ENCODE peak calls at places on chromosomes 3 and 15, in six cellular contexts. F, U, A, Y, L and X are unnamed samples. For H3K27me3, the result is how much of the 10 kb centered on the place peaks cover.

GRCh38 chr3:45599984-45600650 is 5.6 kb downstream of the LIMD1 start:
- DNase-seq in U (no peak), Y (no peak), A (peak), F (no peak), L (no peak), X (no peak)

GRCh38 chr3:152071924-152072323 is 196.8 kb upstream of the MBNL1 start:
- DNase-seq in A (no peak), Y (no peak), U (no peak), L (no peak), F (no peak), X (peak)

GRCh38 chr3:185658504-185658912 is 72.4 kb downstream of the SENP2 start:
- DNase-seq in F (peak), Y (peak), L (peak), U (peak), A (no peak), X (no peak)

GRCh38 chr3:35932995-35933394 is 293.7 kb downstream of the ARPP21 start:
- DNase-seq in U (no peak), Y (no peak), L (no peak), A (no peak), F (no peak), X (no peak)

GRCh38 chr3:53703630-53704362 is 142.4 kb downstream of the CHDH start:
- DNase-seq in U (no peak), Y (no peak), L (no peak), F (no peak), A (no peak), X (no peak)

GRCh38 chr15:48389701-48390143 is 58.5 kb downstream of the DUT start:
- DNase-seq in A (no peak), L (no peak), Y (no peak), F (no peak), U (no peak), X (no peak)

GRCh38 chr3:118966700-118967099 is 67.9 kb downstream of the IGSF11 start:
- DNase-seq in A (no peak), U (no peak), F (no peak), L (no peak), Y (no peak), X (no peak)

GRCh38 chr15:52255935-52256334 is 39.7 kb downstream of the MYO5C start:
- DNase-seq in A (no peak), U (no peak), L (no peak), Y (no peak), F (no peak), X (no peak)

GRCh38 chr15:26838742-26839460 is 28.0 kb upstream of the GABRA5 start:
- DNase-seq in F (no peak), L (no peak), U (no peak), Y (no peak), A (no peak), X (no peak)

GRCh38 chr3:132598181-132598580 is 1.1 kb downstream of the ACKR4 start:
- DNase-seq in L (no peak), A (no peak), F (no peak), U (no peak), Y (no peak), X (no peak)

GRCh38 chr3:192819001-192819569 is 91.7 kb upstream of the FGF12 start:
- DNase-seq in L (no peak), Y (no peak), A (no peak), U (no peak), F (no peak), X (no peak)

GRCh38 chr3:194246709-194247349 is 104.3 kb downstream of the CPN2 start:
- DNase-seq in A (no peak), U (no peak), L (no peak), F (no peak), Y (no peak), X (no peak)
- H3K27me3 ChIP-seq in A (under half), U (under half), L (under half), F (under half), Y (under half), X (under half)

DNA sequence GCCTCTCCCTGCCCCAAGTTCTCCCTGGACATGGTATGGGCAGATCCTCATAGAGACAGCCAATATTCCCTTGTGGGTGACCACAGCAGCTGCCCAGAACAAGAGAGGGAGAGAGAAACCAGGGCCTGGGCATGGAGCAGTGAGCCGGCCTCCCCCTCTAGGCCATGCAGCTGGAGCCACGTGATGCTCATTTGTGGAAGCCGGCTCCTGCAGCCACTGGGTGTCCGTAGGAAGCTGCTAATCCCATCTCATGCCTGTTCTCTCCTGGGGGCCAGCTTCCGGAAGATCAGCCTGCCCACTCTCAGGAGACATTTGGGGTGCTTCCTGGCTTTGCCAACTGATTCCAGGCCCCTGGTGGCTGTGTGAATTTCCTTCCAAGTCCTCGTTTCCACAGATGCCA is 55.4 kb downstream of the LINGO1 start:
- DNase-seq in A (no peak), Y (no peak), U (peak), F (no peak), L (no peak), X (no peak)
- H3K27me3 ChIP-seq in A (under half), Y (under half), U (under half), F (under half), L (under half), X (under half)

GRCh38 chr15:69689133-69689532 is 236.5 kb downstream of the RPLP1 start:
- DNase-seq in F (no peak), A (no peak), U (no peak), Y (no peak), L (no peak), X (no peak)
- H3K27me3 ChIP-seq in F (under half), A (under half), U (under half), Y (under half), L (under half), X (under half)

GRCh38 chr3:141051641-141052569 is 758 bp downstream of the SPSB4 start:
- DNase-seq in L (no peak), A (no peak), U (peak), Y (no peak), F (peak), X (no peak)

GRCh38 chr3:141050913-141051632 is at the start of gene SPSB4:
- DNase-seq in F (peak), U (peak), L (no peak), Y (peak), A (no peak), X (no peak)

GRCh38 chr3:141055136-141055535 is 4.0 kb downstream of the SPSB4 start:
- DNase-seq in U (no peak), Y (no peak), L (no peak), A (no peak), F (no peak), X (no peak)

GRCh38 chr3:141050576-141050912 is 603 bp upstream of the SPSB4 start:
- DNase-seq in Y (no peak), U (peak), F (peak), L (no peak), A (no peak), X (no peak)

GRCh38 chr3:141052570-141053069 is 1.5 kb downstream of the SPSB4 start:
- DNase-seq in Y (no peak), A (no peak), U (peak), F (peak), L (no peak), X (no peak)
- H3K27me3 ChIP-seq in Y (under half), A (under half), U (under half), F (under half), L (half or more), X (under half)